ENCODE peak calls at places on chromosomes 2 and 18, in four cellular contexts. I, Z, K and X are unnamed samples.

GRCh38 chr18:12921178-12921577 is 26.6 kb upstream of the SEH1L start:
- DNase-seq in I (no peak), Z (no peak), K (no peak), X (no peak)

GRCh38 chr2:33457588-33458247 is 18.7 kb upstream of the RASGRP3 start:
- DNase-seq in I (peak), Z (no peak), K (no peak), X (no peak)

GRCh38 chr2:133711226-133711625 is 143.0 kb upstream of the NCKAP5 start:
- DNase-seq in I (no peak), Z (no peak), K (no peak), X (no peak)

GRCh38 chr18:7658701-7659100 is 91.6 kb downstream of the PTPRM start:
- DNase-seq in I (no peak), Z (no peak), K (no peak), X (no peak)

GRCh38 chr2:212912445-212913103 is 238.8 kb downstream of the IKZF2 start:
- DNase-seq in I (no peak), Z (peak), K (no peak), X (no peak)

GRCh38 chr2:38750011-38750792 is 959 bp downstream of the SRSF7 start:
- DNase-seq in I (peak), Z (peak), K (peak), X (peak)

GRCh38 chr2:213237787-213238186 is 46.5 kb upstream of the SPAG16 start:
- DNase-seq in I (no peak), Z (no peak), K (no peak), X (no peak)

GRCh38 chr18:22778996-22779395 is 154.1 kb upstream of the RBBP8 start:
- DNase-seq in I (no peak), Z (no peak), K (no peak), X (peak)

GRCh38 chr2:3340144-3340543 is 37.5 kb downstream of the EIPR1 start:
- DNase-seq in I (no peak), Z (no peak), K (no peak), X (no peak)

DNA sequence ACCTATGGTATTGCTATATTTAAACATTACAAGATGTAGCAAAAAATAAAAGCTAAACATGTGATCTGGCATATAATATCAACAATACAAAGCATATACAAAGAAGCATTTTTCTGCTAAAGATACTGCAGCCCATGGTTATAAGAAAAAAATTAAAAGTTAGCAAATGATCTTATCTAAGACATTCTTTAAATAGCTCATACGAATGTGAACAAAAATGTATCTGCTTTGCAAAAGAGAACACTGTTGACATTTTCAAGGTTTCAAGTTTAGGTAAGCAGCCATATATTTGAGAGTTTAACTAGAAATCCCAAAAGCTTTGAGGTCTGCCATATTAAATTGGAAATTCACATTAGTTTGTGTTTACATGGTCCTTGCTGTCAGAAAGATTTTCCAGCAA is 301.0 kb upstream of the SLC39A10 start:
- DNase-seq in I (no peak), Z (no peak), K (no peak), X (no peak)
- TF ChIP-seq POLR2A in I (no peak), Z (no peak), K (no peak), X (no peak)

DNA sequence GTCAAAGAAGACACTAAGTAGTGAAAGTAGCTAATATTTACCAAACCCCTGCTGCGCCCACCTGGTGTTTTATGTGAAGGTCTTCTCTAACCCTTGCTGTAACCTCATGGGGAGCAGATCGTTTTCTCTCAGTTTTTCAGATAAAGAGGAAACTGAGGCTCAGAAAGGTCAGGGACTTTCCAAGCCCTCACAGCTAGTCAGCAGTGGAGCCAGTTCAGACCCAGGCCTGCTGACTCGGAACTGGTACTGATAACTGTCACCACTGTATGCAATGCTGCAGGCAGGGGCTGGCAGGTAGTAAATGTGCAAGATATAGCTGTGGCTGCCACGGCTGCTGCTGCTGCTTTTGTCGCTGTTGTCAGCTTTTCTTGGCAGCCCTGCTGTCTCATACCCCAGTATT is 69.1 kb downstream of the LRRFIP1 start:
- DNase-seq in I (no peak), Z (peak), K (no peak), X (peak)
- H3K4me3 ChIP-seq in I (no peak), Z (no peak), K (no peak), X (no peak)

DNA sequence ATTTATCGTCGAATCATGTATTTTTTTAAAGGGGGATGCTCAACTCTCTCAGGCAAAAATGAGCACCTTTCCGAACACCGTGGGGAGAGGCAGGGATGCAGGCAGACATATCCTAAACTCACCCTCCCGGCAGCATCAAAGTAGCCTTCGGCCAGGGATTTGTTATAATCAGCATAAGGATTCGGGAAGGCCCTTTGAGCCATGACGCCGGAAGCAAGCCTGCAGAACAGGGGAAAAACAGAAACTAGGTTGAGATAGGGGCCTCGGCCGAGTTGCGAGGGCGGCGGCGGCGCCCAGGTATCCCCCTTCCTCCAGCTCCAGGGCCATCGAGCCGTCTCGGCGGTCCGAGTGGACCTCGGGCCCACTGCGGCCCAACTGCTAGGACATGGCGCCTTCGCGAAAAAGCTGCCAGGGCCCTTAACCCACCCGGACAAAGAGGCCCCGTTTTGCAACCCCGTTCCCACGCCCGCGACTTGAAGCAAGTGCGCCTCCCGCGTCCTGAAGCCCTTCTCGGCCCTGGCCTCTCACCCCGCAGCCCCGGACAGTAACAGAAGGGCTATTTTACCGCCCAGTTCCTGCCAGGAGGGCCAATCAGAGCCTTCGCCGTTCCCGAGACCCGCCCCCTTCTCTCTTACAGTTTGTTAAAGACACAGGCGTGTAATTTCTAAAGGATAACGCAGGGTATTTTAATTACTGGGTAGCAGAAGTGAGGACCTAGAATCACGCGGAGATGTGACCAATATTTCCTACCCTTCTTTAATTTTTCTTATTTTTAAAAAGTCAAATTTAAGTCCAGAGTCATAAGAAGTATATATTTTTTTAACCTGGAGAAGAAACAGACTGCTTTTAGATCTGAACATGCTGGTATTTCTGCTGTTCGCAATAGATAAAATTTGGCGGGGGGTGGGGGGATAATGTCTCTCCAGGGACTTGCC is at the start of gene LANCL1:
- DNase-seq in I (peak), Z (peak), K (peak), X (peak)
- TF ChIP-seq POLR2A in I (peak), Z (peak), K (peak), X (peak)

DNA sequence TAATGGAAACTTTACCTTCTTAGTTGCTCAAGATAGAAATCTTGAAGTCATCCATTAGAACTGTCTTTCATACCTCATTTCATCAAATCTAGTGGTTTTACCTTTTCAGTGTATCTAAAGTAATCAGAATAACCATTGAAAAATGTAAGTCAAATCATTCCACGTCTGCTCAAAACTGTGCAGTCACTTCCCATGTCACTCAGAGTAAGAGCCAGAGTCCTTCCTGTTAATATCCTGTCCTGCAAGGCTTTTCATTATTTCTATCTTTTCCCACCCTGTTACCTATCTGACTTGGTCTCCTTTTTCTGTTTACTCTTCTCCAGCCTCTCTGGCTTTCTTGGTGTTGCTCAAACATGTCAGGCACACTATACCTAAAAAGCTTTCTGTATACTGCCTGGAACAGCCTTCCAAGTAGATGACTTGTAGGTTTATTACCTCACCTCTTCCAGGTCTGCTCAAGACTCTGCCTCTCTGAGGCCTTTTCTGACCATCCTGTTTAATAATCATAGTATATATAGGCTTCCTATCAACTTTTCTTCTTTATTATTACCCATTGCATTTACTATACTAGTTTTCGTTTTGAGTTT is 3.4 kb downstream of the C2orf69 start:
- DNase-seq in I (no peak), Z (no peak), K (no peak), X (no peak)
- H3K4me3 ChIP-seq in I (no peak), Z (no peak), K (no peak), X (no peak)

GRCh38 chr2:72886505-72887031 is 640 bp upstream of the SPR start:
- DNase-seq in I (no peak), Z (no peak), K (no peak), X (no peak)

GRCh38 chr2:72889991-72890390 is 2.8 kb downstream of the SPR start:
- DNase-seq in I (no peak), Z (peak), K (no peak), X (no peak)

GRCh38 chr2:72887836-72888437 is 729 bp downstream of the SPR start:
- DNase-seq in I (peak), Z (peak), K (peak), X (peak)

GRCh38 chr2:72888438-72889202 is 1.4 kb downstream of the SPR start:
- DNase-seq in I (no peak), Z (no peak), K (no peak), X (no peak)

GRCh38 chr2:72887032-72887835 is at the start of gene SPR:
- DNase-seq in I (peak), Z (peak), K (peak), X (peak)
- TF ChIP-seq POLR2A in I (no peak), Z (peak), K (no peak), X (peak)

DNA sequence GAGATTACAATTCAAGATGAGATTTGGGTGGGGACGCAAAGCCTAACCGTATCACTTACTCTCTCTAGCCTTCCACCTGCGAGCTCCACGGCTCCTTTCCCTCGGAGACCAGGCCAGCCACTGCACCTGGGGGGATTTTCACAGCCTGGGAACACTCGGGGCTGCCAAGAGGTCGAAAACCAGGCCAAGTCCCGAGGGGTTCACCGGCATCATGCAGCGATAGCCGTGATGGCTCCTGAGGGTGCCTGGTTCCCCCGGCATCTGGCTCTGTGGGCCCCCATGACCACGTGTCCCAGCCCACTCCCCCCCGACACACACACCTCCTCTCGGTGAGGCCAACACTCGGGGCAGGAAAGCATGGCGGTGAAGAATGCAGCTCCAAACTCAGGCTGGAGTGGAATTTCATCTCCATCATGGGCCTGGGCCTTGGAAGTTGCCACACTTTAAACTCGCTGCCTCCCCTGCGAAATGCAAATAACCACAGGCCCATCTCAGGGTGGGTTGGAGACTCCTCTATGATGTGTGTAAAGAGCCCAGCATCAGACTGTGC is 32.6 kb downstream of the ADCY3 start:
- DNase-seq in I (no peak), Z (no peak), K (no peak), X (no peak)
- H3K4me3 ChIP-seq in I (no peak), Z (no peak), K (no peak), X (no peak)

DNA sequence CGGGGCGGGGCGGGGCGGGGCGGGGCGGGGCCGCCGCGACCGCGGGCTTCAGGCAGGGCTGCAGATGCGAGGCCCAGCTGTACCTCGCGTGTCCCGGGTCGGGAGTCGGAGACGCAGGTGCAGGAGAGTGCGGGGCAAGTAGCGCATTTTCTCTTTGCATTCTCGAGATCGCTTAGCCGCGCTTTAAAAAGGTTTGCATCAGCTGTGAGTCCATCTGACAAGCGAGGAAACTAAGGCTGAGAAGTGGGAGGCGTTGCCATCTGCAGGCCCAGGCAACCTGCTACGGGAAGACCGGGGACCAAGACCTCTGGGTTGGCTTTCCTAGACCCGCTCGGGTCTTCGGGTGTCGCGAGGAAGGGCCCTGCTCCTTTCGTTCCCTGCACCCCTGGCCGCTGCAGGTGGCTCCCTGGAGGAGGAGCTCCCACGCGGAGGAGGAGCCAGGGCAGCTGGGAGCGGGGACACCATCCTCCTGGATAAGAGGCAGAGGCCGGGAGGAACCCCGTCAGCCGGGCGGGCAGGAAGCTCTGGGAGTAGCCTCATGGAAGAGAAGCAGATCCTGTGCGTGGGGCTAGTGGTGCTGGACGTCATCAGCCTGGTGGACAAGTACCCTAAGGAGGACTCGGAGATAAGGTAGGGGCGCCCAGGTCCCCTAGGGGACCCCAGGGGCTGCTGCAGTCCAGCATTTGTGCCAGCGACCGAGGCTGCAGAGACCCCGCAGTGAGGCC is at the start of gene KHK:
- DNase-seq in I (peak), Z (peak), K (peak), X (peak)
- TF ChIP-seq POLR2A in I (no peak), Z (peak), K (no peak), X (no peak)

GRCh38 chr18:3595282-3596273 is 145.6 kb downstream of the TGIF1 start:
- DNase-seq in I (peak), Z (peak), K (no peak), X (peak)
- H3K4me3 ChIP-seq in I (peak), Z (peak), K (peak), X (no peak)

DNA sequence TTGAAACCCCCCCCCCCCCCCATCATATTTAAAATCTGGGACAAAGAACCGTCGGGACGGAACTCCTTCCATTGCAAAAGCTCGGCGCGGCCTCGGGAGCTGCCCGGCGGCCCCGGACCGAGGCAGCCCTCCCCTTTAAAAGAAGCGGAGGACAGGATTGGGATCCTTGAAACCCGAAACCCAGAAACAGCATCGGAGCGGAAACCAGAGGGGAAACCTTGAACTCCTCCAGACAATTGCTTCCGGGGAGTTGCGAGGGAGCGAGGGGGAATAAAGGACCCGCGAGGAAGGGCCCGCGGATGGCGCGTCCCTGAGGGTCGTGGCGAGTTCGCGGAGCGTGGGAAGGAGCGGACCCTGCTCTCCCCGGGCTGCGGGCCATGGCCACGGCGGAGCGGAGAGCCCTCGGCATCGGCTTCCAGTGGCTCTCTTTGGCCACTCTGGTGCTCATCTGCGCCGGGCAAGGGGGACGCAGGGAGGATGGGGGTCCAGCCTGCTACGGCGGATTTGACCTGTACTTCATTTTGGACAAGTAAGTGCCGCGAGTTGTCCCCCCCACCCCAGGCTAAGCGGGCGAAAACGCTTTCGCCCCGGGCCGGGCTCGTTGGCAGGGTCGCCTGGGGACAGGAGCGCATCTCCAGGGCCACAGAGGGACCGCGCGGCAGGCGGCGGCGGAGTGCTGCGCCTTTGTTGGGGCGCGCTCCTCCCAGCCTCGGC is at the start of gene ANTXR1:
- DNase-seq in I (peak), Z (no peak), K (peak), X (peak)
- TF ChIP-seq POLR2A in I (peak), Z (no peak), K (peak), X (no peak)

GRCh38 chr18:29172151-29173015 is 995.5 kb upstream of the CDH2 start:
- DNase-seq in I (no peak), Z (no peak), K (no peak), X (no peak)
- H3K4me3 ChIP-seq in I (no peak), Z (no peak), K (no peak), X (no peak)